ENCODE peak calls at places on chromosomes 4 and X, in eight cellular contexts. C, T, F, G, Q, K, P and H are unnamed samples.

GRCh38 chr4:183596056-183596757 is 62.8 kb downstream of the RWDD4 start:
- DNase-seq in C (peak), T (no peak), F (no peak), G (no peak), Q (no peak), K (no peak), P (no peak), H (no peak)

GRCh38 chrX:63686878-63687714 is 97.9 kb downstream of the ARHGEF9 start:
- DNase-seq in C (peak), T (peak), F (peak), G (no peak), Q (no peak), K (no peak), P (peak), H (no peak)

GRCh38 chr4:113457886-113458285 is 303.7 kb downstream of the CAMK2D start:
- DNase-seq in C (no peak), T (peak), F (no peak), G (no peak), Q (no peak), K (no peak), P (no peak), H (no peak)

GRCh38 chrX:40971736-40972135 is 113.5 kb upstream of the USP9X start:
- DNase-seq in C (no peak), T (no peak), F (no peak), G (no peak), Q (no peak), K (no peak), P (no peak), H (no peak)

GRCh38 chrX:121831601-121832000 is 784.2 kb downstream of the GLUD2 start:
- DNase-seq in C (peak), T (peak), F (no peak), G (no peak), Q (no peak), K (no peak), P (peak), H (no peak)

GRCh38 chr4:81211956-81212355 is 3.1 kb downstream of the PRKG2 start:
- DNase-seq in C (no peak), T (peak), F (no peak), G (no peak), Q (no peak), K (no peak), P (no peak), H (no peak)

GRCh38 chr4:7155611-7156071 is 36.7 kb upstream of the SORCS2 start:
- DNase-seq in C (peak), T (peak), F (no peak), G (no peak), Q (no peak), K (no peak), P (no peak), H (no peak)

GRCh38 chr4:123478859-123479345 is 82.3 kb downstream of the SPRY1 start:
- DNase-seq in C (peak), T (peak), F (no peak), G (peak), Q (no peak), K (no peak), P (peak), H (peak)

GRCh38 chr4:15234585-15235126 is 193.2 kb upstream of the C1QTNF7 start:
- DNase-seq in C (peak), T (peak), F (no peak), G (no peak), Q (no peak), K (no peak), P (peak), H (no peak)

GRCh38 chr4:172850838-172851237 is 317.8 kb upstream of the GALNT7 start:
- DNase-seq in C (peak), T (peak), F (no peak), G (no peak), Q (no peak), K (no peak), P (peak), H (no peak)

GRCh38 chr4:96164814-96165351 is 325.0 kb downstream of the PDHA2 start:
- DNase-seq in C (peak), T (no peak), F (no peak), G (no peak), Q (no peak), K (no peak), P (peak), H (no peak)

GRCh38 chrX:25019707-25020390 is 4.1 kb upstream of the ARX start:
- DNase-seq in C (no peak), T (no peak), F (no peak), G (no peak), Q (no peak), K (no peak), P (no peak), H (no peak)

GRCh38 chr4:3073158-3074077 is 920 bp downstream of the HTT-AS start:
- DNase-seq in C (no peak), T (no peak), F (no peak), G (peak), Q (peak), K (peak), P (no peak), H (peak)

GRCh38 chr4:112085156-112086035 is 59.9 kb upstream of the FAM241A start:
- DNase-seq in C (no peak), T (no peak), F (no peak), G (no peak), Q (no peak), K (no peak), P (no peak), H (no peak)

GRCh38 chrX:5907202-5907601 is 321.5 kb downstream of the NLGN4X start:
- DNase-seq in C (no peak), T (peak), F (no peak), G (no peak), Q (no peak), K (no peak), P (no peak), H (no peak)

GRCh38 chr4:7295917-7296660 is 103.8 kb downstream of the SORCS2 start:
- DNase-seq in C (peak), T (peak), F (no peak), G (no peak), Q (no peak), K (no peak), P (peak), H (peak)

GRCh38 chr4:102217345-102217744 is 127.9 kb downstream of the SLC39A8 start:
- DNase-seq in C (peak), T (peak), F (no peak), G (no peak), Q (no peak), K (no peak), P (no peak), H (no peak)

GRCh38 chr4:120916937-120917336 is 5.6 kb downstream of the PRDM5 start:
- DNase-seq in C (no peak), T (peak), F (no peak), G (no peak), Q (no peak), K (no peak), P (no peak), H (no peak)